ENCODE peak calls at places on chromosomes 3 and 15, in six cellular contexts. I is AG04449, W is coronary artery, A is tibial artery, O is osteocyte, R is A549. X is an unnamed sample.

GRCh38 chr3:128362026-128362965 is 104.4 kb downstream of the DNAJB8 start:
- DNase-seq in I (no peak), W (no peak), R (no peak), O (no peak), A (no peak), X (no peak)

GRCh38 chr15:77021803-77022381 is 27.0 kb downstream of the PSTPIP1 start:
- DNase-seq in I (peak; percentile 26), W (no peak), R (no peak), O (no peak), A (peak; percentile 72), X (peak; percentile 26)

GRCh38 chr3:100402150-100402706 is 889 bp downstream of the LNP1 start:
- DNase-seq in W (no peak), A (no peak), I (no peak), R (no peak), O (no peak), X (peak; percentile 47)

GRCh38 chr15:22806664-22807063 is 20.2 kb downstream of the NIPA1 start:
- DNase-seq in A (peak; percentile 7), W (no peak), I (no peak), O (no peak), R (no peak), X (no peak)

GRCh38 chr15:82855286-82856092 is 46.1 kb downstream of the WHAMM start:
- DNase-seq in W (no peak), R (no peak), I (no peak), O (peak; percentile 65), A (no peak), X (no peak)

GRCh38 chr15:99438691-99439523 is 126.9 kb upstream of the MEF2A start:
- DNase-seq in O (peak; percentile 83), W (peak; percentile 69), I (no peak), R (no peak), A (peak; percentile 52), X (peak; percentile 59)

GRCh38 chr3:192054881-192055280 is 593.9 kb downstream of the PYDC2 start:
- DNase-seq in I (no peak), W (no peak), O (no peak), A (no peak), R (no peak), X (no peak)

GRCh38 chr3:144497452-144497851 is 525.8 kb downstream of the DIPK2A start:
- DNase-seq in O (no peak), I (no peak), A (no peak), R (no peak), W (no peak), X (no peak)

GRCh38 chr3:18097473-18097872 is 327.7 kb downstream of the SATB1 start:
- DNase-seq in O (no peak), I (no peak), A (no peak), R (no peak), W (no peak), X (no peak)

GRCh38 chr15:98924311-98925049 is 83.1 kb downstream of the PGPEP1L start:
- DNase-seq in O (no peak), A (peak; percentile 66), R (no peak), W (no peak), I (no peak), X (no peak)

GRCh38 chr3:198076722-198077308 is 116.8 kb downstream of the LMLN start:
- DNase-seq in A (no peak), W (no peak), O (no peak), I (no peak), R (no peak), X (no peak)

GRCh38 chr3:161104561-161105551 is at the start of gene B3GALNT1:
- DNase-seq in R (peak; percentile 4), A (no peak), O (no peak), I (peak; percentile 7), W (peak; percentile 77), X (peak; percentile 65)

GRCh38 chr3:88038561-88038960 is 20.2 kb downstream of the CGGBP1 start:
- DNase-seq in W (no peak), R (no peak), A (no peak), O (no peak), I (peak; percentile 73), X (peak; percentile 27)

GRCh38 chr15:43932036-43932435 is 105.2 kb downstream of the WDR76 start:
- DNase-seq in R (no peak), W (no peak), I (no peak), A (no peak), O (no peak), X (no peak)

GRCh38 chr3:150249776-150250175 is 158.3 kb upstream of the TSC22D2 start:
- DNase-seq in O (no peak), W (no peak), I (no peak), A (no peak), R (no peak), X (no peak)

GRCh38 chr3:43369404-43370345 is 83.3 kb downstream of the SNRK start:
- DNase-seq in W (no peak), I (no peak), R (no peak), A (no peak), O (no peak), X (no peak)

GRCh38 chr15:58401991-58402649 is 29.7 kb upstream of the LIPC start:
- DNase-seq in O (no peak), A (no peak), W (no peak), I (no peak), R (no peak), X (peak; percentile 73)

GRCh38 chr15:87267798-87268197 is 988.7 kb downstream of the NTRK3 start:
- DNase-seq in I (peak; percentile 88), R (no peak), A (no peak), O (no peak), W (no peak), X (peak; percentile 86)

GRCh38 chr3:170740726-170741591 is 129.0 kb downstream of the RPL22L1 start:
- DNase-seq in O (no peak), A (peak; percentile 83), W (peak; percentile 82), I (no peak), R (peak; percentile 28), X (peak; percentile 89)

GRCh38 chr3:99774467-99774866 is 43.2 kb upstream of the CMSS1 start:
- DNase-seq in I (no peak), O (no peak), W (no peak), R (no peak), A (no peak), X (peak; percentile 66)

GRCh38 chr3:69410301-69410700 is 24.4 kb upstream of the FRMD4B start:
- DNase-seq in A (peak; percentile 78), W (no peak), O (no peak), R (peak; percentile 21), I (no peak), X (peak; percentile 64)

GRCh38 chr3:165210132-165210531 is 13.9 kb upstream of the SLITRK3 start:
- DNase-seq in A (no peak), R (no peak), W (no peak), I (no peak), O (no peak), X (no peak)
- TF ChIP-seq CTCF in A (no peak), R (no peak), W (no peak), I (no peak), O (peak; percentile 41), X (no peak)

GRCh38 chr15:35858707-35859106 is 312.7 kb upstream of the DPH6 start:
- DNase-seq in O (no peak), W (no peak), R (no peak), I (no peak), A (no peak), X (no peak)

GRCh38 chr15:35854398-35854797 is 308.4 kb upstream of the DPH6 start:
- DNase-seq in W (no peak), A (no peak), I (no peak), O (no peak), R (no peak), X (no peak)

GRCh38 chr15:35852818-35853624 is 307.1 kb upstream of the DPH6 start:
- DNase-seq in W (no peak), R (no peak), O (no peak), A (no peak), I (no peak), X (no peak)

GRCh38 chr15:35863655-35864054 is 317.7 kb upstream of the DPH6 start:
- DNase-seq in R (no peak), O (no peak), W (no peak), A (no peak), I (no peak), X (no peak)

GRCh38 chr15:35857812-35858211 is 311.8 kb upstream of the DPH6 start:
- DNase-seq in I (no peak), A (no peak), R (no peak), W (no peak), O (no peak), X (no peak)
- TF ChIP-seq CTCF in I (no peak), A (no peak), R (no peak), W (no peak), O (no peak), X (no peak)

GRCh38 chr3:57692404-57693191 is at the start of gene DENND6A:
- DNase-seq in R (peak; percentile 84), I (peak; percentile 26), O (peak; percentile 98), W (peak; percentile 97), A (peak; percentile 98), X (peak; percentile 94)
- TF ChIP-seq CTCF in R (no peak), I (no peak), O (no peak), W (no peak), A (no peak), X (no peak)

GRCh38 chr3:47994180-47994579 is 22.0 kb downstream of the MAP4 start:
- DNase-seq in R (no peak), I (no peak), O (no peak), W (no peak), A (no peak), X (no peak)
- TF ChIP-seq CTCF in R (no peak), I (no peak), O (no peak), W (no peak), A (no peak), X (no peak)

DNA sequence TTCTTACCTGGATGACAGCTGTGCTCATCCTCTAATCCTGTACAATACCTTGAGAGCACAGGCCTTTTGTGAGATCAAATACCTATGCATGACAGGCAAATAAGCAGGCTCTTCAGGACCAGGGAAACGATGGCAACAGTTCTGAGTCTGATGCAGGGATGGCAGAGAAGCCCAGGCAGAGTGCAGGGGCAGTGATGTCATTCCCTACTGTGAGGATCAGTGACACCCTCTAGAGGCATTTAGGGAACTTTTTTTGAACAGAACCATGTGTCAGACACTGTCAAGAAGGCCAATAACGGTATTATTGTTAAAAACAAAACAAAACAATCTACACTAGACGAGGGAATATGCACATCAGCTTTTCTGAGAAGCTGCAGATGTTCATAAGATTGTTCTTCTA is 314.8 kb upstream of the CTDSPL start:
- DNase-seq in W (no peak), I (no peak), R (peak; percentile 49), A (no peak), O (no peak), X (no peak)
- TF ChIP-seq CTCF in W (no peak), I (no peak), R (no peak), A (peak; percentile 30), O (peak; percentile 26), X (peak; percentile 2)